ENCODE peak calls at places on chromosomes 4 and X, in five cellular contexts. B, J, Y, T and L are unnamed samples. For H3K36me3, the result is how much of the 10 kb centered on the place peaks cover.

GRCh38 chr4:3791910-3792542 is 25.8 kb downstream of the ADRA2C start:
- DNase-seq in J (no peak), Y (peak), B (no peak), T (no peak), L (no peak)

GRCh38 chr4:152436384-152436783 is 99.5 kb downstream of the FBXW7 start:
- DNase-seq in B (no peak), T (no peak), J (no peak), Y (no peak), L (no peak)

GRCh38 chr4:46354863-46355262 is 35.1 kb downstream of the GABRA2 start:
- DNase-seq in B (no peak), Y (no peak), T (no peak), J (no peak), L (no peak)

GRCh38 chrX:109774706-109775105 is 41.6 kb upstream of the ACSL4 start:
- DNase-seq in B (no peak), Y (no peak), T (no peak), J (no peak), L (no peak)

GRCh38 chr4:112003508-112003907 is 141.7 kb upstream of the FAM241A start:
- DNase-seq in B (no peak), Y (no peak), J (no peak), T (no peak), L (no peak)

GRCh38 chr4:188822698-188823097 is 683.5 kb downstream of the TRIML1 start:
- DNase-seq in B (no peak), T (no peak), Y (no peak), J (no peak), L (no peak)

GRCh38 chrX:66833426-66833825 is 194.5 kb upstream of the EDA2R start:
- DNase-seq in B (no peak), J (no peak), T (no peak), Y (no peak), L (no peak)

GRCh38 chrX:48497871-48498270 is 10.9 kb upstream of the PORCN start:
- DNase-seq in T (no peak), B (no peak), Y (no peak), J (no peak), L (no peak)

GRCh38 chrX:54811301-54811885 is 3.8 kb downstream of the MAGED2 start:
- DNase-seq in J (no peak), T (peak), Y (no peak), B (no peak), L (no peak)

GRCh38 chrX:38804481-38805293 is 3.4 kb downstream of the MID1IP1 start:
- DNase-seq in T (no peak), Y (peak), J (peak), B (no peak), L (peak)

GRCh38 chrX:3712080-3712869 is 1.2 kb downstream of the PRKX start:
- DNase-seq in J (no peak), Y (peak), T (no peak), B (no peak), L (peak)

GRCh38 chr4:122716825-122717448 is 15.6 kb upstream of the BBS12 start:
- DNase-seq in B (peak), T (no peak), J (peak), Y (peak), L (no peak)

GRCh38 chrX:65740909-65741308 is 73.5 kb downstream of the MSN start:
- DNase-seq in J (no peak), Y (no peak), T (no peak), B (no peak), L (no peak)

GRCh38 chr4:119087121-119087520 is 48.5 kb upstream of the MYOZ2 start:
- DNase-seq in B (no peak), J (no peak), T (no peak), Y (no peak), L (no peak)

GRCh38 chr4:72558655-72559054 is 10.4 kb downstream of the ADAMTS3 start:
- DNase-seq in J (no peak), B (no peak), T (no peak), Y (no peak), L (no peak)

GRCh38 chr4:3786196-3786869 is 20.1 kb downstream of the ADRA2C start:
- DNase-seq in T (no peak), Y (peak), J (peak), B (no peak), L (no peak)

GRCh38 chrX:56794404-56794803 is 65.4 kb downstream of the NBDY start:
- DNase-seq in T (peak), Y (no peak), J (no peak), B (no peak), L (peak)

GRCh38 chr4:3291411-3291968 is 1.3 kb upstream of the RGS12 start:
- DNase-seq in B (peak), T (peak), J (no peak), Y (peak), L (no peak)

GRCh38 chr4:65242156-65242846 is 428.0 kb downstream of the EPHA5 start:
- DNase-seq in T (no peak), Y (no peak), B (no peak), J (no peak), L (no peak)

GRCh38 chr4:89434364-89434988 is 126.9 kb upstream of the GPRIN3 start:
- DNase-seq in T (no peak), B (no peak), Y (no peak), J (peak), L (no peak)

GRCh38 chr4:113547487-113548042 is 214.0 kb downstream of the CAMK2D start:
- DNase-seq in Y (peak), B (peak), J (peak), T (peak), L (peak)

GRCh38 chr4:86630629-86631028 is 36.5 kb downstream of the PTPN13 start:
- DNase-seq in T (no peak), Y (no peak), B (no peak), J (peak), L (no peak)

GRCh38 chr4:147674073-147674472 is 9.9 kb downstream of the PRMT9 start:
- DNase-seq in B (no peak), T (no peak), J (no peak), Y (no peak), L (no peak)

GRCh38 chrX:123909498-123909897 is 49.6 kb downstream of the XIAP start:
- DNase-seq in B (no peak), T (no peak), Y (no peak), J (no peak), L (no peak)

GRCh38 chr4:5891563-5892320 is 1.1 kb downstream of the CRMP1 start:
- DNase-seq in Y (no peak), J (peak), T (no peak), B (no peak), L (no peak)

GRCh38 chr4:8209997-8210396 is 10.9 kb downstream of the SH3TC1 start:
- DNase-seq in Y (no peak), J (no peak), T (no peak), B (no peak), L (no peak)

GRCh38 chr4:40842318-40842717 is 92.6 kb downstream of the NSUN7 start:
- DNase-seq in T (no peak), J (no peak), B (no peak), Y (no peak), L (no peak)

GRCh38 chr4:88070031-88070430 is 62.6 kb downstream of the PKD2 start:
- DNase-seq in B (no peak), T (no peak), Y (no peak), J (no peak), L (no peak)
- H3K36me3 ChIP-seq in B (under half), T (under half), Y (under half), J (half or more), L (half or more)

DNA sequence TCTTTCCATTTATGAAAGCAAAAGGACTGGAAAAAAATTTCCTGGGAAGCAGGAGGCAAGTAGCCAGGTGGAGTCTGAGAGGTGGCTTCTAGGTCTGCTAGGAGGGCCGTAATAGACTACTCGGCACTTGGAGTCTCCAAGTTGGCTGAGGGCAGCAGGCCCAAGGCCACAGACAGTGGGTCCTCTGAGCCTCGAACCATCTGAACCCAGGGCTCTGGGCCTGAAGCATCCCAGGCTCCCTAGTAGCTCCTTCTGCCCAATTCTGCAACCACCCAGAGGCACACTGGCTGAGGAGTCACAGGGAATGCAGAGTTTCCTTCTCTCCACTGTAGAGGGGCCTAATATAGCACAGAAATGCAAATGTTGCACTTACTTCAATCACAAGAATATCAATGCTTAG is 19.8 kb downstream of the TKTL1 start:
- DNase-seq in J (no peak), T (no peak), B (no peak), Y (no peak), L (peak)
- TF ChIP-seq POLR2AphosphoS5 in J (no peak), T (no peak), B (no peak), Y (no peak), L (no peak)

GRCh38 chr4:95539056-95539455 is 9.7 kb downstream of the UNC5C start:
- DNase-seq in Y (no peak), B (no peak), J (no peak), T (no peak), L (no peak)

GRCh38 chr4:95541094-95541493 is 7.7 kb downstream of the UNC5C start:
- DNase-seq in J (no peak), Y (no peak), T (no peak), B (no peak), L (no peak)

GRCh38 chr4:95544433-95545103 is 4.2 kb downstream of the UNC5C start:
- DNase-seq in J (no peak), B (no peak), Y (no peak), T (no peak), L (no peak)

GRCh38 chr4:95540227-95540626 is 8.5 kb downstream of the UNC5C start:
- DNase-seq in J (no peak), B (no peak), T (no peak), Y (no peak), L (no peak)

GRCh38 chr4:95541889-95542607 is 6.7 kb downstream of the UNC5C start:
- DNase-seq in J (no peak), T (no peak), Y (no peak), B (no peak), L (no peak)
- H3K36me3 ChIP-seq in J (under half), T (under half), Y (under half), B (under half), L (under half)

DNA sequence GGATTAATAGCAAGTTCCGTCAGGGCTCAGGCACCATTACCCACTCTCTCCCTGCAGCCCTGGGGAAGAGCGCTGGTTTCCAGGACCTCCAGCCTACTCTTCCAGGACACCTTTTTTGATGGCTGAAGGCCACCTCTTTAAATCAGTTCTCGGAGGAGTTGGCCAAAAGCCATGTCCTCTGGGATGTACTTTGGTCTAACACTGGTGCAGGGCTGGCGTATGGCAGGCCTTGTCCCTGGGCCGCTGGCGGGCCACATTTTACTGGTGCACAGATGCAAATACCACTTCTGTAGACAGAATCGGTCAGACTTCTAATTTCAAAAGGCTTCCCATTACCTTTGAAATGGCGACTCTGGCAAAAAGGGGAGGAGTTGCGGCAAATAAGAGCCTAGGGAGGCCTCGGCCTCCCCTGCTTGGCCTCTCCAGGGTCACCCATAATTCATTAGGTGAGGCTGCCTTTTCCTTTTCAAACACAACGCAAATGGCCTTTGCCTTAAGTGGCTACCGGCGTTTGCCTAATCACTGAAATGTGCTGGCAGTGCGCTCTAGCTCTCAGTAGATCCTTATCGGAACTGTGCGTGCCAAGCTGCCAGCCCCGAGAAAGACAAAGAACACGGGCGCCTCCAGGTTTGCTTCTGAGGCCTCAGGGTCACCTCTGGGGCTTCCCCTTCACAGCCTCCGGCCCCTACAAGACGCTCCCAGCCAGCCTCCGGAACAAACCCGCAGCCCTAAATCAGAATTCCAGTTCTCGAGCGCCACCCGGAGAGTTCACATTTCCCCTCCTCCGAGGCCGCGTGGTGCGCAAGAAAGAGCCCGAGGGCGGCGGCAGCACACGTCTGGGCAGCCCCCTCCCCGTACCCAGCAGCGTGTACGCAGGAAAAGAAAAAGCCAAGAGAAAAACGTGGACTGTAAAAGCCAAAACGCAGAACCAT is 76.2 kb upstream of the BCOR start:
- DNase-seq in J (peak), T (no peak), Y (peak), B (no peak), L (peak)
- TF ChIP-seq POLR2AphosphoS5 in J (no peak), T (no peak), Y (no peak), B (no peak), L (peak)

DNA sequence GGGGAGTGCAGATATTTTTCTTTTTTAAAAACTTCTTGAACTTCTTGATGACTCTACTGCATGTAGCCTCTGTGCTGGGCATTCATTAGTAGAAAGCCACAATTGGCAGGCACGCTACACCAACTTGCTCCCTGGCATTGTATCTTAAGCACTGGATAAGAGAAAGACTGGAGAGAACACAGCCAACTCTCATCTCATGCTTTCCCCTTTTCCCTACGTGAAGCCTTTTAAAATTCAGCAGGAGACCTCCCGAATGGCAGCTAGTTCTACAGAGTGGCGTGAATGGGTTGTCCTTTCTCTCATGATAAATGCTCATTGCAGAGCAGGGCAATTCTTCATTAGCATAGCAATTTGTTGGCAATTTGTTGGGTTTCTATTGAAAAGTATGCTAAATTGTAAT is 47.9 kb downstream of the SEPTIN11 start:
- DNase-seq in B (no peak), T (no peak), J (no peak), Y (no peak), L (no peak)
- H3K36me3 ChIP-seq in B (under half), T (under half), J (half or more), Y (under half), L (under half)

GRCh38 chr4:153663667-153664066 is 20.4 kb upstream of the TLR2 start:
- DNase-seq in T (no peak), B (no peak), J (no peak), Y (no peak), L (no peak)

GRCh38 chr4:153661915-153662314 is 22.2 kb upstream of the TLR2 start:
- DNase-seq in B (no peak), T (no peak), J (no peak), Y (no peak), L (no peak)

GRCh38 chr4:153655928-153656327 is 28.2 kb upstream of the TLR2 start:
- DNase-seq in Y (no peak), J (no peak), B (peak), T (no peak), L (no peak)

DNA sequence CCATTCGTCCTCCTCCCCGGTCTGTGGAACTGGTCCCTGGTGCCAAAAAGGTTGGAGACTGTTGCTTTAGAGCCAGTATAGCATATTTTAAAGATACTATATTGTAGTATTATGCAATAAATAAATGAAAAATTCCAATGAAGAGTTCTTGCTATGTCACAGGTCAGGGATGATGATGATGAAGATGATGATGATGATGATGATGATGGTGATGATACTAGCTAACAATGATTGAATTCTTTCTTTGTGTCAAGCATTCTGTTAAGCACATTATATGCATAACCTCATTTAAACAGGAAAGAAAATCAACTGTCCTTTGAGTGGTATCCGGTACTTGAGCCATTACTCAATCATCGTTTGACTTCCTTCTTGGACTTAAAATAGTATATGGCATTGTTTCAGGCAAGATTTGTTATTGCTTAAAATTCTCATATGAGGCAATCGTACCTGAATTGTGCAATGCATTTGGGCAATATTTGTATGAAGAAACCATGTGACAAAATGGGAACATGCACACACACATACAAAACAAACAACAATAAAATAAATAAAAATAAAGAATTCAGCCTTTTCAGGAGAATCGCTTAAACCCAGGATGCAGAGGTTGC is 22.8 kb upstream of the TLR2 start:
- DNase-seq in Y (no peak), J (no peak), B (no peak), T (no peak), L (no peak)
- TF ChIP-seq POLR2AphosphoS5 in Y (no peak), J (no peak), B (no peak), T (peak), L (no peak)

GRCh38 chr4:146054676-146055075 is 116.1 kb upstream of the ZNF827 start:
- DNase-seq in B (no peak), J (no peak), T (no peak), Y (no peak), L (no peak)
- H3K36me3 ChIP-seq in B (under half), J (under half), T (under half), Y (under half), L (under half)

GRCh38 chrX:41001327-41001726 is 83.9 kb upstream of the USP9X start:
- DNase-seq in B (no peak), Y (no peak), T (no peak), J (no peak), L (no peak)

GRCh38 chrX:41005445-41005992 is 79.7 kb upstream of the USP9X start:
- DNase-seq in Y (no peak), T (no peak), J (no peak), B (no peak), L (no peak)

GRCh38 chrX:40998123-40998522 is 87.1 kb upstream of the USP9X start:
- DNase-seq in T (no peak), B (no peak), Y (no peak), J (no peak), L (peak)

GRCh38 chrX:41003501-41004286 is 81.6 kb upstream of the USP9X start:
- DNase-seq in J (no peak), Y (no peak), T (no peak), B (no peak), L (no peak)

GRCh38 chrX:41002021-41002420 is 83.2 kb upstream of the USP9X start:
- DNase-seq in Y (no peak), J (no peak), B (no peak), T (no peak), L (no peak)
- TF ChIP-seq POLR2AphosphoS5 in Y (no peak), J (no peak), B (no peak), T (no peak), L (no peak)

GRCh38 chr4:186708554-186708953 is 15.1 kb downstream of the FAT1 start:
- DNase-seq in Y (no peak), B (no peak), T (no peak), J (no peak), L (no peak)

GRCh38 chr4:186710521-186711119 is 13.0 kb downstream of the FAT1 start:
- DNase-seq in T (no peak), Y (no peak), J (no peak), B (no peak), L (no peak)

GRCh38 chr4:186709509-186709908 is 14.1 kb downstream of the FAT1 start:
- DNase-seq in Y (no peak), T (no peak), B (no peak), J (no peak), L (no peak)

GRCh38 chr4:186707574-186707973 is 16.1 kb downstream of the FAT1 start:
- DNase-seq in Y (no peak), J (no peak), T (no peak), B (no peak), L (no peak)

DNA sequence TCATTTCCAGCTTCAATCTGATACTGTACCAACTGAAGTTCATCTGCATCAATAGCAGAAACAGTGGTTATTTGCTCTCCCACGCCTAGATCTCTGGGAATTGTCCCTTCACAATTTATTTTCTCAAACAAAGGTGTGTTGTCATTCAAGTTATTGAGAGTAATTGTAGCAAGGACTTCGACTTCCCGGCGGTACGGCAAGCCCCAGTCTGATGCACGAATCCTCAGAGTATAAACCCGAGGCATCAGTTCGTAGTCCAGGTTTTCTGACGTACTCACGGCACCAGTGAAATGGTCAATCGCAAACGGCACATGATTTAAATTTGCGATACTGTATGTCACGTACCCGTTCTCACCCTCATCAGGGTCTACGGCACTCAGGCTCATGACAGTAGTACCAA is 15.7 kb downstream of the FAT1 start:
- DNase-seq in B (no peak), Y (peak), T (no peak), J (no peak), L (no peak)
- H3K36me3 ChIP-seq in B (under half), Y (under half), T (under half), J (under half), L (under half)